ENCODE peak calls at places on chromosomes 1 and 21, in nine cellular contexts. V, A, D, O, K, X, H, P and Q are unnamed samples.

GRCh38 chr1:203695116-203695515 is 68.5 kb downstream of the ATP2B4 start:
- DNase-seq in V (no peak), A (no peak), D (no peak), O (no peak), K (no peak), X (no peak), H (no peak), P (no peak), Q (no peak)

GRCh38 chr1:43256675-43257570 is 12.9 kb upstream of the TMEM125 start:
- DNase-seq in V (peak; percentile 80), A (no peak), D (peak; percentile 67), O (no peak), K (no peak), X (no peak), H (no peak), P (no peak), Q (no peak)

GRCh38 chr1:36458910-36459309 is 5.3 kb downstream of the MRPS15 start:
- DNase-seq in V (no peak), A (no peak), D (no peak), O (no peak), K (no peak), X (no peak), H (no peak), P (no peak), Q (no peak)

GRCh38 chr1:36467027-36467410 is 2.8 kb upstream of the MRPS15 start:
- DNase-seq in V (no peak), A (no peak), D (no peak), O (no peak), K (no peak), X (no peak), H (no peak), P (no peak), Q (no peak)

GRCh38 chr1:41799723-41800122 is 119.0 kb downstream of the HIVEP3 start:
- DNase-seq in V (no peak), A (no peak), D (no peak), O (no peak), K (no peak), X (no peak), H (peak; percentile 8), P (no peak), Q (no peak)

GRCh38 chr1:51214615-51215131 is 21.4 kb upstream of the RNF11 start:
- DNase-seq in V (no peak), A (no peak), D (no peak), O (no peak), K (no peak), X (no peak), H (peak; percentile 68), P (no peak), Q (no peak)

GRCh38 chr21:17526771-17527170 is 13.9 kb downstream of the CXADR start:
- DNase-seq in V (no peak), A (no peak), D (no peak), O (no peak), K (no peak), X (no peak), H (no peak), P (no peak), Q (no peak)

GRCh38 chr1:188023206-188023605 is 1194.5 kb downstream of the PLA2G4A start:
- DNase-seq in V (no peak), A (no peak), D (no peak), O (no peak), K (no peak), X (no peak), H (peak; percentile 73), P (no peak), Q (no peak)

DNA sequence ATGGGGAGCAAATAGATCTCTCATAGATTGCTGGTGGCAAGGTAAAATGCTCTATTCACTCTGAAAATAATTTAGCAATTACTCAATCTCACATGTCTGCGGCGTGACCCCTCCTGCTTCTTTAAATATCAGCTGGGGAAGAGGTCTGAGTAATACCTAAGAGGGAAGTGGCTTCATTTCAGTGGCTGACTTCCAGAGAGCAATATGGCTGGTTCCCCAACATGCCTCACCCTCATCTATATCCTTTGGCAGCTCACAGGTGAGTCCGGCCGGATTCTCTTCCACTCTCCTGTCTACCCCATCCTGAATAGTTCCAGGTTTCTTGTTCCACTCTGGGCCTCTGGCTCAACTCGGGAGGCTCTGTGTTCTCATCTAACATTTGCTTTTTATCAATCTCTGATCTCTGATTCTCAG is at the start of gene SLAMF7:
- DNase-seq in V (peak; percentile 29), A (no peak), D (no peak), O (no peak), K (no peak), X (no peak), H (no peak), P (peak; percentile 10), Q (no peak)
- H3K4me1 ChIP-seq in V (no peaks in the 10 kb centered on the region), A (peaks cover 14% of the 10 kb centered on the region), D (no peaks in the 10 kb centered on the region), O (peaks cover 11% of the 10 kb centered on the region), K (no peaks in the 10 kb centered on the region), X (no peaks in the 10 kb centered on the region), H (no peaks in the 10 kb centered on the region), P (peaks cover 4% of the 10 kb centered on the region), Q (no peaks in the 10 kb centered on the region)

GRCh38 chr1:109393602-109394233 is 4.0 kb downstream of the SORT1 start:
- DNase-seq in V (no peak), A (no peak), D (no peak), O (no peak), K (no peak), X (no peak), H (no peak), P (no peak), Q (no peak)

GRCh38 chr1:109391626-109392025 is 6.1 kb downstream of the SORT1 start:
- DNase-seq in V (no peak), A (no peak), D (no peak), O (no peak), K (no peak), X (no peak), H (no peak), P (no peak), Q (no peak)

GRCh38 chr1:109391161-109391556 is 6.6 kb downstream of the SORT1 start:
- DNase-seq in V (no peak), A (no peak), D (no peak), O (no peak), K (no peak), X (no peak), H (peak; percentile 46), P (no peak), Q (no peak)

GRCh38 chr1:109392788-109393580 is 4.7 kb downstream of the SORT1 start:
- DNase-seq in V (peak; percentile 71), A (no peak), D (peak; percentile 50), O (no peak), K (peak; percentile 65), X (no peak), H (peak; percentile 56), P (peak; percentile 18), Q (no peak)

DNA sequence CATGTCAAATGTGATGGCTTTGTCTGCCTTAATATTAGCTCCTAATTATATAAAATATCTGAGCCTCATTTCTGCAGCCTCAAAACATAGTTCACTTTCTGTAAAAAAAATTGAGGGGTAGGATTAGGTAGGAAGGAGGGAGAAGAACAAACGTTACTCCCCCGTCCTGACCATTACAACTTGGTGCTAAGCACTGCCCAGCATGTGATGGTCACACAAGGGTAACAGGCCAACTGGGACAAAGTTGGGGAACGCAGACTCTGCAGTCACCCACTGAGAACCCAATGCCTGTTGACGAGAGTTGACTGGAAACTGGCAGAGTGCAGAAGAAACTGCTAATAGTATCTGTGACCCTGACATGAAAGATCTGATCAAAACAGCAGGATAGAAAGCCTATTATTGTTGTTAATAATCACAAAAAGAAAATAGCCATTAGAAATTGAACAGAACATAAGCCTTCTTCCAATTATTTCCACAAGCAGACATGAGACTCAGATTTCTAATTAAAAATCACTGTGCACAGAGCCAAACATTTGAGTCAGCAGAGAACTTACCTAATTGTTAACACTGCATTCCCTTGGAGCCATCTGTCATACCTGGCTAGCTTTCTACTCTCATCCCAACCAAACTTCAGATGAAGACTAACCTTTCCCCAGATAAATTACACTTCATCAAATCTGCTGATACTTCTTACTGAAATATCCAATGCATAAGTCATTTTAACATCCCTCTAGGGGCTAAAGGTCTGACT is 5.5 kb downstream of the SORT1 start:
- DNase-seq in V (no peak), A (no peak), D (no peak), O (no peak), K (no peak), X (no peak), H (no peak), P (no peak), Q (no peak)
- H3K4me1 ChIP-seq in V (peaks cover 37% of the 10 kb centered on the region), A (peaks cover 7% of the 10 kb centered on the region), D (peaks cover 59% of the 10 kb centered on the region), O (peaks cover 93% of the 10 kb centered on the region), K (peaks cover 18% of the 10 kb centered on the region), X (peaks cover 21% of the 10 kb centered on the region), H (peaks cover 28% of the 10 kb centered on the region), P (peaks cover 29% of the 10 kb centered on the region), Q (peaks cover 3% of the 10 kb centered on the region)

GRCh38 chr1:228839656-228840055 is 104.4 kb downstream of the RHOU start:
- DNase-seq in V (no peak), A (no peak), D (no peak), O (no peak), K (no peak), X (no peak), H (no peak), P (no peak), Q (no peak)
- H3K4me1 ChIP-seq in V (no peaks in the 10 kb centered on the region), A (no peaks in the 10 kb centered on the region), D (peaks cover 47% of the 10 kb centered on the region), O (peaks cover 18% of the 10 kb centered on the region), K (peaks cover 3% of the 10 kb centered on the region), X (no peaks in the 10 kb centered on the region), H (peaks cover 5% of the 10 kb centered on the region), P (peaks cover 58% of the 10 kb centered on the region), Q (peaks cover 12% of the 10 kb centered on the region)

GRCh38 chr1:38941093-38941492 is 537 bp downstream of the RHBDL2 start:
- DNase-seq in V (no peak), A (no peak), D (no peak), O (no peak), K (no peak), X (no peak), H (no peak), P (no peak), Q (no peak)

GRCh38 chr1:38941527-38942019 is at the start of gene RHBDL2:
- DNase-seq in V (peak; percentile 73), A (no peak), D (peak; percentile 60), O (no peak), K (peak; percentile 54), X (peak; percentile 32), H (peak; percentile 61), P (peak; percentile 35), Q (no peak)

GRCh38 chr1:38940339-38941047 is 1.1 kb downstream of the RHBDL2 start:
- DNase-seq in V (no peak), A (no peak), D (no peak), O (no peak), K (no peak), X (no peak), H (no peak), P (no peak), Q (no peak)

GRCh38 chr1:38944547-38944946 is 2.9 kb upstream of the RHBDL2 start:
- DNase-seq in V (no peak), A (no peak), D (no peak), O (no peak), K (no peak), X (no peak), H (no peak), P (no peak), Q (no peak)

DNA sequence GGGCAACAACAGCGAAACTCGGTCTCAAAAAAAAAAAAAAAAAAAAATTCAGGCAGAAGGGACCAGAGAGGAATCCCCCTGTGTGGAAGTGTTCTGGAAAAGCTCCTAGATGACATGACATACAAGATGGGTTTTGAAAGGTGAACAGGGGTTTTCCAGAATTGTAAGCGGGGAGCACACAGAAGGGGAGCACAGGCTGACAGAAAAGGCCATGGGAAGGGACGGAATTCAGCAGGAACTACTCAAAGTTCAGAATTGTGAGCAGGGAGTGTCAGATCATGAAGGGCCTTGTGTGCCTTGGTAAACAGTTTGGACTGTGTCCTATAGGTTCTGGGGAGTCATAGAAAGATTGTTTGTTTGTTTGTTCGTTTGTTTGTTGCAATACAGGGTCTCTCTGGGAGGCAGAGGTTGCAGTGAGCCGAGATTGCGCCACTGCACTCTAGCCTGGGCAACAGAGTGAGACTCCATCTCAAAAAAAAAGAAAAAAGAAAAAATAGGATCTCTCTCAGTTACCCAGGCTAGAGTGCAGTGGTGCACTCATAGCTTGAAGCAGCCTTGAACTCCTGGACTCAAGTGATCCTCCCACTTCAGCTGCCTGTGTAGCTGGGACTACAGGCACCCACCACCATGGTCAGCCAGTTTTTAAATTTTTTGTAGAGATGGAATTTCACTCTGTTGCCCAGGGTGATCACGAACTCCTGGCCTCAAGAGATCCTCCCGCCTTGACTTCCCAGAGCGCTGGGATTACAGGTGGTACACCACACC is 1.2 kb upstream of the RHBDL2 start:
- DNase-seq in V (no peak), A (no peak), D (no peak), O (no peak), K (no peak), X (no peak), H (no peak), P (no peak), Q (no peak)
- H3K4me1 ChIP-seq in V (no peaks in the 10 kb centered on the region), A (no peaks in the 10 kb centered on the region), D (peaks cover 4% of the 10 kb centered on the region), O (peaks cover 24% of the 10 kb centered on the region), K (no peaks in the 10 kb centered on the region), X (no peaks in the 10 kb centered on the region), H (peaks cover 2% of the 10 kb centered on the region), P (peaks cover 3% of the 10 kb centered on the region), Q (peaks cover 7% of the 10 kb centered on the region)